ENCODE peak calls at places on chromosome X, in seven cellular contexts. B is RWPE2, K is AG04450, E is colonic mucosa, O is AG09309, T is gastrocnemius medialis, C is choroid plexus epithelial cell. I is an unnamed sample.

GRCh38 chrX:122777766-122778165 is 406.3 kb upstream of the GRIA3 start:
- DNase-seq in E (no peak), K (no peak), B (no peak), T (no peak), C (peak), O (no peak), I (no peak)

GRCh38 chrX:124862304-124862703 is 457.4 kb upstream of the TEX13C start:
- DNase-seq in O (no peak), K (no peak), B (no peak), T (no peak), E (no peak), C (no peak), I (no peak)

GRCh38 chrX:40103565-40104323 is 6.0 kb upstream of the BCOR start:
- DNase-seq in E (no peak), O (no peak), T (no peak), B (no peak), K (no peak), C (no peak), I (no peak)

GRCh38 chrX:39242187-39242586 is 440.9 kb downstream of the MID1IP1 start:
- DNase-seq in O (no peak), B (no peak), C (peak), E (peak), T (peak), K (no peak), I (no peak)

GRCh38 chrX:18833071-18833731 is 125.8 kb downstream of the PPEF1 start:
- DNase-seq in O (peak), C (peak), E (no peak), B (no peak), K (no peak), T (peak), I (no peak)

GRCh38 chrX:48558270-48558669 is 16.0 kb upstream of the RBM3 start:
- DNase-seq in O (peak), C (peak), B (no peak), E (no peak), K (peak), T (no peak), I (no peak)

GRCh38 chrX:12975999-12976558 is 1.2 kb downstream of the TMSB4X start:
- DNase-seq in T (no peak), K (no peak), E (peak), C (peak), B (no peak), O (no peak), I (no peak)

GRCh38 chrX:107880054-107880610 is 54.5 kb downstream of the MID2 start:
- DNase-seq in O (no peak), E (no peak), B (no peak), C (no peak), K (no peak), T (no peak), I (peak)

GRCh38 chrX:124097116-124097515 is 135.6 kb downstream of the STAG2 start:
- DNase-seq in T (no peak), E (no peak), K (no peak), B (no peak), C (no peak), O (no peak), I (no peak)

GRCh38 chrX:115531818-115532403 is 29.1 kb upstream of the PLS3 start:
- DNase-seq in E (no peak), K (no peak), B (no peak), T (no peak), C (peak), O (no peak), I (no peak)

GRCh38 chrX:8090906-8091305 is 80.2 kb downstream of the VCX2 start:
- DNase-seq in K (no peak), O (no peak), C (no peak), T (no peak), B (no peak), E (no peak), I (no peak)

GRCh38 chrX:134177527-134177926 is 59.5 kb upstream of the CCDC160 start:
- DNase-seq in O (no peak), T (no peak), B (no peak), C (no peak), K (no peak), E (no peak), I (no peak)
- H3K4me3 ChIP-seq in O (no peak), T (no peak), B (no peak), C (no peak), K (no peak), E (no peak), I (no peak)

GRCh38 chrX:133185119-133185518 is 33.0 kb downstream of the TFDP3 start:
- DNase-seq in K (no peak), B (no peak), T (no peak), E (peak), O (no peak), C (no peak), I (no peak)

GRCh38 chrX:133183806-133184205 is 34.3 kb downstream of the TFDP3 start:
- DNase-seq in K (no peak), C (no peak), O (no peak), T (no peak), E (no peak), B (no peak), I (no peak)

GRCh38 chrX:133177202-133177601 is 41.0 kb downstream of the TFDP3 start:
- DNase-seq in T (no peak), E (no peak), K (no peak), C (no peak), B (no peak), O (no peak), I (no peak)

GRCh38 chrX:133179500-133179899 is 38.7 kb downstream of the TFDP3 start:
- DNase-seq in B (no peak), C (no peak), O (no peak), K (no peak), T (no peak), E (no peak), I (no peak)
- TF ChIP-seq CTCF in B (no peak), C (no peak), O (no peak), K (no peak), T (no peak), E (no peak), I (no peak)

DNA sequence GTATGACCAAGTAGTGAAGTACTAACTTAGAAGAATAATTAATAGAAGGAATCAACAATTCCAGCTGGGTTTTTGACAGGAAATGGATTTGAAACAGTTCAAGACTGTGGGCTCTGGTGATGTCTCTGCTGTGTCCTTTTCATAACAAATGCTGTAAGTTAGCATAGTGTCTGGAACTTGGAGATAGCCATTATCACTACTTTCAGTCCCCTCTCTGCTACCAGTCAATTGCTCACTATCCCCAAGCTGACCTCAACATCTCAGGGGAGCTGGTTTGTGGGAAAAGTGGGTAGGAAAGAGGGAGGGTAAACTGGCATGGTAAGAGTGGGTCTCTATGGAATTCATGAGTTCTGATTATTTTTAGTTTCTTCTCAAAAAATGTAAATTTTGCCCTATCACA is 231.4 kb upstream of the MID1 start:
- DNase-seq in O (no peak), C (no peak), E (no peak), K (no peak), B (no peak), T (no peak), I (no peak)
- H3K4me3 ChIP-seq in O (no peak), C (no peak), E (no peak), K (no peak), B (no peak), T (no peak), I (no peak)

GRCh38 chrX:69387559-69388487 is 116.3 kb upstream of the NALF2 start:
- DNase-seq in C (peak), K (peak), T (peak), E (peak), O (no peak), B (no peak), I (no peak)
- TF ChIP-seq CTCF in C (peak), K (peak), T (peak), E (peak), O (peak), B (peak), I (peak)

DNA sequence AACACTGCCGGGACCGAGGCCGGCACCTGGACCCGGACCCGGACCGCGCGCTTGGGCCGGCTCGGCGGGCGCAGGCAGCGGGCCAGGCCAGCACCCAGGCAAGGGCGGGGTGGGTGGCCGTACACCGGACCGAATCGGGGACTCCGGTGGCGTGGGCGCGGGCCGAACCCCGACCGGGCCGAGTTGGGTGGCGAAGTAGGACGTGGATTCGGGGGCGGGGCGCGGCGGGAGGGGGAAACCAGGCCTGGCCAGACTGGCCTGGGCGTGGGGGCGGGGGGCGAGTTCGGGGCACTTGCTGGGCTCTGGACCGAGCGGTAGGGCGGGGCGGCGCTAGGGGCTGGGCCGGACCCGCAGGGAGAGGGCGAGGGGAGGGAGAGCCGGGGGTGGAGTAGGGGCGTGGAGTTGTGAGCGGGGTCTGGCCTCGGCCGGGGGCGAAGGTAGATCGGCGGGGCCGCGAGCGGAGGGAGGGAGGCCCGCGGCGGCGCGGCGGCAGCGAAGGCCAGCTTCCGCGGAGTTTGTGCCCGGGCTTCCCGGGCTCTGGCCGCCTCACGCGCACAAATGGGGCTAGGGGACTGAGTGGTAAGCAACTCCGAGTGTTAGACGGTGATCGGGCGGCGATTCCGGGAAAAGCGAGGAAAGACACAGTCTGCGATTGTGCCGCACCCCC is 1.8 kb upstream of the BCORL1 start:
- DNase-seq in E (peak), T (no peak), B (no peak), O (no peak), K (no peak), C (no peak), I (no peak)
- H3K4me3 ChIP-seq in E (no peak), T (no peak), B (no peak), O (no peak), K (peak), C (no peak), I (peak)